ENCODE peak calls at places on chromosomes 16 and 17, in eight cellular contexts. D is ascending aorta; T is gastrocnemius medialis; N is Peyer's patch; E is heart left ventricle; J is A549; A is CD8-positive, alpha-beta T cell; P is pancreas. K is an unnamed sample. For H3K4me1, the result is how much of the 10 kb centered on the place peaks cover.

GRCh38 chr17:17504341-17505140 is 8.3 kb upstream of the RASD1 start:
- DNase-seq in D (no peak), T (no peak), N (no peak), E (no peak), J (no peak), A (no peak), P (no peak), K (no peak)

GRCh38 chr17:20896153-20896649 is 146.6 kb downstream of the USP22 start:
- DNase-seq in D (no peak), T (no peak), N (no peak), E (peak), J (no peak), A (peak), P (peak), K (peak)

GRCh38 chr17:78979780-78980623 is at the start of gene LGALS3BP:
- DNase-seq in D (no peak), T (no peak), N (peak), E (peak), J (peak), A (peak), P (peak), K (peak)

GRCh38 chr17:74340470-74341023 is 14.5 kb downstream of the KIF19 start:
- DNase-seq in D (no peak), T (no peak), N (no peak), E (no peak), J (no peak), A (no peak), P (no peak), K (no peak)

GRCh38 chr17:78734841-78735641 is 47.0 kb downstream of the CYTH1 start:
- DNase-seq in D (no peak), T (no peak), N (no peak), E (no peak), J (no peak), A (no peak), P (no peak), K (no peak)

GRCh38 chr17:49510720-49511110 is 15.6 kb downstream of the NGFR start:
- DNase-seq in D (no peak), T (no peak), N (no peak), E (no peak), J (no peak), A (no peak), P (no peak), K (no peak)

GRCh38 chr16:2835638-2836493 is 5.8 kb downstream of the ZG16B start:
- DNase-seq in D (no peak), T (no peak), N (no peak), E (peak), J (peak), A (no peak), P (peak), K (peak)

GRCh38 chr17:57032343-57032742 is 52.7 kb upstream of the AKAP1 start:
- DNase-seq in D (no peak), T (no peak), N (no peak), E (peak), J (no peak), A (no peak), P (no peak), K (no peak)

GRCh38 chr17:57993471-57994365 is 5.7 kb upstream of the VEZF1 start:
- DNase-seq in D (no peak), T (no peak), N (no peak), E (no peak), J (no peak), A (no peak), P (no peak), K (no peak)

GRCh38 chr16:11079657-11080187 is 135.4 kb downstream of the CLEC16A start:
- DNase-seq in D (no peak), T (no peak), N (no peak), E (no peak), J (no peak), A (no peak), P (no peak), K (no peak)

GRCh38 chr17:50027639-50028206 is 28.2 kb upstream of the ITGA3 start:
- DNase-seq in D (peak), T (no peak), N (peak), E (peak), J (peak), A (no peak), P (peak), K (peak)

DNA sequence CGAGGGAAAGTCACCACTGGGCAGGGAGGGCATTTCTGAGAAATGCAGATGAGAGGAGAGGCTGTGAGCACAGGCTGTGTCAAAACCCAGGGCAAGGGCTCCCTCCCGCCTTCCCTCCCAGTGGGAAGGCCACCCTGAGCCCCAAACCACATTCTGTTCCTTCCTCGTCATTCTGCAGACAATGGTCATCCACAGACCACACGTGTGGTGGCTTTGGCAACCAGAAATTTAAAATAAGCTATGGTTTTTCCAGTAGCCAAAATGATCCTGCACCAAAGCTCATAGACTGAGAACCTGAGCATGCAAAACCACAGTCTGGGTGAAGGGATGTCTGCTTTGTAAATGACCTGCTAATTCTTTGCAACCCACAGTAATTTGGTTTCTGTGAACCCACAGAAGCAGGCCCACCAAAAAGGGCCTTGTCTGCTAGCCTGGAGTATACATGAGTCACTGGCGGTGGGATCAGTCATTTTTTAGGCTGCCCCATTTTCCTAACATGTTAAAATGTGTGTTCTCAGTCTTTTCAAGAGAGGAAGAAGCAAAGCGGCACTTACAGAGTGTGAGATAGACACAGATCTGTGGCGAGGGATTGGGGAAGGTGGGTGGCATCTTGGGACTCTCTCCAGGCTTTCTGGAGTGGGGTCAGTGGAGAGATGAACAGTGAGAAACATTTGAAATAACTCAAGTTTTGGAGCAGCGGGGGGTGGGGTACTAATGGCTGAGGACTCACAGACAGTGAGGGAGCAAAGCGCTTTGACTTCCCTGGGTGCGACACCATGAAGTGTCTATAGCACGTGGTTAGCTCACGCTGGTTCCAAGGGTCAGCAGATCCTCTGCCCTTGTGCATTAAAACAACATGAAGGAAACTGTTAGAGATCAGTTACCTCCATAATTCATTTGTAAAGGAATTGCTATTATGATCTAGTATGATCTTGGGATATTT is 20.5 kb downstream of the GRB7 start:
- DNase-seq in D (no peak), T (no peak), N (peak), E (no peak), J (no peak), A (peak), P (no peak), K (no peak)
- H3K4me1 ChIP-seq in D (under half), T (under half), N (under half), E (under half), J (under half), A (half or more), P (under half), K (under half)

GRCh38 chr17:9225305-9226101 is 204.2 kb downstream of the NTN1 start:
- DNase-seq in D (no peak), T (no peak), N (no peak), E (no peak), J (no peak), A (no peak), P (no peak), K (no peak)
- TF ChIP-seq CTCF in D (peak), T (no peak), N (no peak), E (no peak), J (no peak), A (no peak), P (no peak), K (no peak)

GRCh38 chr16:13937411-13937810 is 17.5 kb downstream of the ERCC4 start:
- DNase-seq in D (no peak), T (no peak), N (no peak), E (no peak), J (no peak), A (no peak), P (no peak), K (no peak)

GRCh38 chr16:13936596-13937081 is 16.7 kb downstream of the ERCC4 start:
- DNase-seq in D (no peak), T (peak), N (no peak), E (no peak), J (peak), A (no peak), P (peak), K (no peak)

GRCh38 chr16:13938480-13938879 is 18.5 kb downstream of the ERCC4 start:
- DNase-seq in D (no peak), T (no peak), N (no peak), E (no peak), J (no peak), A (no peak), P (no peak), K (no peak)

GRCh38 chr16:13931845-13932244 is 11.9 kb downstream of the ERCC4 start:
- DNase-seq in D (no peak), T (no peak), N (no peak), E (no peak), J (no peak), A (no peak), P (no peak), K (no peak)

DNA sequence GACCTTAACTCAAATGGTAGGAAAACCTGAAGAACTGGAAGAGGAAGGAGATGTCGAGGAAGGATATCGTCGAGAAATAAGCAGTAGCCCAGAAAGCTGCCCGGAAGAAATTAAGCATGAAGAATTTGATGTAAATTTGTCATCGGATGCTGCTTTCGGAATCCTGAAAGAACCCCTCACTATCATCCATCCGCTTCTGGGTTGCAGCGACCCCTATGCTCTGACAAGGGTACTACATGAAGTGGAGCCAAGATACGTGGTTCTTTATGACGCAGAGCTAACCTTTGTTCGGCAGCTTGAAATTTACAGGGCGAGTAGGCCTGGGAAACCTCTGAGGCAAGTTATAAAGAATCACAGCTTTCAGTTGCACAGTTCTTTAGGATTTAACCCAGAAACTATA is 15.5 kb downstream of the ERCC4 start:
- DNase-seq in D (no peak), T (no peak), N (no peak), E (no peak), J (no peak), A (no peak), P (no peak), K (no peak)
- H3K27ac ChIP-seq in D (no peak), T (no peak), N (no peak), E (no peak), J (peak), A (no peak), P (no peak), K (no peak)

GRCh38 chr16:25035494-25036405 is 20.6 kb upstream of the ARHGAP17 start:
- DNase-seq in D (no peak), T (no peak), N (no peak), E (no peak), J (no peak), A (no peak), P (no peak), K (no peak)

GRCh38 chr16:25034916-25035315 is 19.7 kb upstream of the ARHGAP17 start:
- DNase-seq in D (no peak), T (no peak), N (no peak), E (no peak), J (no peak), A (no peak), P (no peak), K (no peak)

GRCh38 chr16:25037632-25038031 is 22.5 kb upstream of the ARHGAP17 start:
- DNase-seq in D (no peak), T (no peak), N (no peak), E (no peak), J (no peak), A (no peak), P (no peak), K (no peak)

GRCh38 chr16:25037221-25037620 is 22.1 kb upstream of the ARHGAP17 start:
- DNase-seq in D (no peak), T (no peak), N (no peak), E (no peak), J (no peak), A (no peak), P (no peak), K (no peak)

GRCh38 chr16:25036561-25036960 is 21.4 kb upstream of the ARHGAP17 start:
- DNase-seq in D (no peak), T (no peak), N (no peak), E (no peak), J (no peak), A (no peak), P (no peak), K (no peak)
- H3K4me1 ChIP-seq in D (under half), T (under half), N (under half), E (under half), J (under half), A (under half), P (under half), K (under half)

DNA sequence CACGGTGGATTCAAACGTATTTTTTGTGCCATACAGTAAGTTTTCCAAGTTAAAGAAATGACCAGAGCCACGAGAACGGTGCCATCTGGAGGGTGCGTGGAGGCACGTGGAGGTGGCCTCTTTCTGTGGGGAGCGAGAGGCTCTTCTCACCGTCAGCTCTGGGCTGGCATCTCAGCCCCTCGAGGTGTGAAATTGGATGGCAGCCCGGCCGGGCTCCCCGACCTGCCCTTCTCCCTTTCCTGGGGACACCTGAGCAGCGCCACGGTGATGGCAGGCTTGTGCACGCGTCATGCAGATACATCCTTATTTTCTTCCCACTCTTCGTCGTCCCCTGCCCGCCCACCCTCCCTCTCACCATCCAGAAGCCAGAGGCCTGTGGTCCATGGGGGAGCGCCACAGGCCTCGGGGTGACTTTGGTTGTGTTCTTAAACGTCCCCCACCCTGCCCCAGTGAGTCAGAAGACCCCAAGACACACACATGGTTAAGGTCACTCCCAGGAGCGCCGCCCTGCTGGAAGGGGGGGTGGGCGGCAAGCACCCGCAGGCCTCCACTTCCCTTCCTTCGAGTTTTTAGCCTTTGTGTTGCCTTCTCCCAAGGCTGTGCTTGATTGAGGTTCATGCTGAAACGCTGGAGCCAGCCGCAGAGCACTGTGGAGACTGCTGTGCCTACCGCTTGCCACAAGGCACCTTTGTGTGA is 109.4 kb downstream of the BANP start:
- DNase-seq in D (no peak), T (no peak), N (no peak), E (no peak), J (no peak), A (no peak), P (no peak), K (no peak)
- TF ChIP-seq CTCF in D (no peak), T (no peak), N (no peak), E (no peak), J (no peak), A (no peak), P (no peak), K (no peak)

DNA sequence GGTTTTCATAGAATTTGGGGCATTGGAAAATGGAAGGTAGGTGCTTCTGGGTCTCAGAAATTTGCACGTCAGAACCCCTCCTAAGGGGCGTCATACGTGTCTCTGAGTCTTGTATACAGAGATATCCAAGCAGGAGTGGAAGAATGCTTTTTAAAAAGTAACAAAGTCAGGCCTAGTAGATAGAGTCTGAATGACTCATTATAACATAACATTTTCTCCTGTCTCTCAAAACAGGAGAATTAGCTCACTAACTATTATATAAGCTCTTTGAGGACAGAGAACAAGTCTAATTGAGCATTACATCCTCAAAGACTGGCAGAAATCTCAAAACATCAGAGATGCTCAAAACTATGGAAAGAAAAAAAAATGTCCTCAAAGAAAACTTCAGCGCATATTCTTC is 86.1 kb upstream of the CCL2 start:
- DNase-seq in D (no peak), T (no peak), N (no peak), E (no peak), J (no peak), A (no peak), P (no peak), K (no peak)
- H3K27ac ChIP-seq in D (no peak), T (no peak), N (no peak), E (no peak), J (no peak), A (no peak), P (no peak), K (no peak)

GRCh38 chr17:31572341-31572740 is 180.9 kb downstream of the RAB11FIP4 start:
- DNase-seq in D (no peak), T (no peak), N (no peak), E (no peak), J (no peak), A (no peak), P (no peak), K (no peak)
- H3K4me1 ChIP-seq in D (under half), T (under half), N (under half), E (under half), J (under half), A (under half), P (under half), K (under half)

GRCh38 chr17:4582691-4583090 is 1.6 kb upstream of the SMTNL2 start:
- DNase-seq in D (no peak), T (no peak), N (no peak), E (no peak), J (no peak), A (no peak), P (no peak), K (no peak)

GRCh38 chr17:4583206-4583605 is 1.1 kb upstream of the SMTNL2 start:
- DNase-seq in D (no peak), T (no peak), N (no peak), E (no peak), J (no peak), A (no peak), P (no peak), K (no peak)

GRCh38 chr17:4584125-4584834 is at the start of gene SMTNL2:
- DNase-seq in D (no peak), T (peak), N (no peak), E (no peak), J (peak), A (peak), P (no peak), K (no peak)

GRCh38 chr17:4584835-4585187 is 482 bp downstream of the SMTNL2 start:
- DNase-seq in D (no peak), T (no peak), N (no peak), E (no peak), J (no peak), A (no peak), P (no peak), K (no peak)

GRCh38 chr17:4583796-4584124 is 569 bp upstream of the SMTNL2 start:
- DNase-seq in D (no peak), T (no peak), N (no peak), E (no peak), J (peak), A (no peak), P (no peak), K (no peak)
- TF ChIP-seq CTCF in D (peak), T (peak), N (peak), E (peak), J (no peak), A (no peak), P (no peak), K (no peak)

GRCh38 chr17:2084129-2084765 is 29.3 kb downstream of the HIC1 start:
- DNase-seq in D (no peak), T (peak), N (peak), E (peak), J (no peak), A (no peak), P (no peak), K (no peak)
- H3K27ac ChIP-seq in D (peak), T (peak), N (peak), E (peak), J (peak), A (no peak), P (peak), K (peak)

K was measured in lung.